ENCODE peak calls at places on chromosomes 6 and 20, in six cellular contexts. N, B, R, W, A and G are unnamed samples. For H3K36me3, the result is how much of the 10 kb centered on the place peaks cover.

GRCh38 chr6:50056242-50056641 is 6.5 kb upstream of the DEFB112 start:
- DNase-seq in N (no peak), R (no peak), B (no peak), A (no peak), W (no peak), G (no peak)

GRCh38 chr6:42354707-42355106 is 97.0 kb downstream of the TRERF1 start:
- DNase-seq in A (no peak), R (no peak), W (no peak), N (no peak), B (no peak), G (no peak)

GRCh38 chr6:147381734-147382133 is 126.8 kb upstream of the SAMD5 start:
- DNase-seq in B (no peak), R (no peak), N (no peak), W (no peak), A (peak), G (no peak)

GRCh38 chr6:105270511-105270910 is 90.7 kb upstream of the POPDC3 start:
- DNase-seq in W (no peak), B (no peak), N (no peak), A (peak), R (no peak), G (no peak)

GRCh38 chr6:53492860-53493634 is 51.9 kb downstream of the GCLC start:
- DNase-seq in A (peak), W (no peak), R (no peak), B (peak), N (no peak), G (no peak)

GRCh38 chr20:45354423-45355208 is 6.4 kb upstream of the SDC4 start:
- DNase-seq in W (no peak), N (no peak), B (no peak), R (no peak), A (peak), G (peak)

GRCh38 chr6:14312497-14312896 is 194.9 kb downstream of the CD83 start:
- DNase-seq in W (no peak), B (no peak), N (no peak), A (no peak), R (no peak), G (no peak)

GRCh38 chr6:15287670-15288069 is 41.8 kb downstream of the JARID2 start:
- DNase-seq in B (no peak), N (no peak), A (no peak), W (no peak), R (no peak), G (no peak)

GRCh38 chr6:168368063-168368835 is 48.7 kb upstream of the DACT2 start:
- DNase-seq in W (no peak), R (no peak), A (peak), N (no peak), B (no peak), G (peak)

GRCh38 chr6:164507197-164507957 is 802.0 kb downstream of the C6orf118 start:
- DNase-seq in N (no peak), A (no peak), B (no peak), R (no peak), W (no peak), G (no peak)

GRCh38 chr20:39214778-39215177 is 252.6 kb downstream of the DHX35 start:
- DNase-seq in N (no peak), A (no peak), B (no peak), W (no peak), R (no peak), G (no peak)

GRCh38 chr6:90393232-90393884 is 96.7 kb upstream of the BACH2 start:
- DNase-seq in W (peak), B (peak), R (no peak), N (no peak), A (peak), G (peak)

GRCh38 chr6:30260036-30260504 is 46.9 kb upstream of the TRIM26 start:
- DNase-seq in W (no peak), N (no peak), B (peak), A (peak), R (no peak), G (no peak)
- H3K27ac ChIP-seq in W (peak), N (no peak), B (no peak), A (peak), R (peak), G (peak)

DNA sequence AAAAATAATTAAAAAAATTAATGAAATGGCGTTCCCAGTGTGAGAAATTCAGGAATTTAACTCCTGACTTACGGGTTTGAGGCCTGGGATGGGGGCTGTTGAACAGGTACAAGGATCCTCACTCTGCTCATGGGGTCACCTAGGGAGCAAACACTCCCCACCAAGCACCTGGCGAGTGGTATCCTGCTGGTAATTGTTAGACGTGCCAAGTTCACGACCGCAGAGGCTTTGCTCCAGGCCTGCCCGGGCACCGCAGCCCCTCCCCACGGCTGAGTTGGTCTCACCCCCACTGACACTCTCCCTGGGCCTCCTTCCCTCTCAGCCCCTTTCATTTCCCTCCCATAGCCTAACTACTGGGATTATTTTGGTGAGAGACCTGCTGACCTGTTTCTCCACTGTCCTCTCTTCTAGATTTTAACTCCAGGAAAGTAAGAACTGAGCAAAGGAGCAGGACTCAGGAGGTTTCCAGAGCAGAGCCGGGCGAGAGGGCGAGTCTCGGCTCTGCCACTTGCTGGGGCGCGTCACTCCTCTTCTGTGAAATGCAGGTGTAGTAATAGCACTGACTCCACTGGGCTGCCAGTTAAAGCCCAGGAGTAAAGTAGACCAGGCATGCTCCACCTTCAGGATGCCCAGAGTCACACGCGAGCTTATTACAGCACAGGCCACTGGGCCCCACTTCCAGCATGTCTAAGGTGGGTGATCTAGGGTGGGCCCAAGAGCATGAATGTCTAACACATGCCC is 22.8 kb downstream of the BMP7 start:
- DNase-seq in B (no peak), R (no peak), N (no peak), W (no peak), A (no peak), G (no peak)
- H3K36me3 ChIP-seq in B (under half), R (under half), N (under half), W (under half), A (under half), G (under half)

GRCh38 chr6:2158596-2159271 is 86.7 kb downstream of the GMDS start:
- DNase-seq in B (no peak), R (no peak), N (no peak), A (peak), W (no peak), G (no peak)

GRCh38 chr6:2162089-2162465 is 83.3 kb downstream of the GMDS start:
- DNase-seq in R (no peak), W (no peak), B (no peak), A (peak), N (no peak), G (no peak)

GRCh38 chr6:2155206-2155605 is 90.2 kb downstream of the GMDS start:
- DNase-seq in N (no peak), W (no peak), R (no peak), B (no peak), A (no peak), G (no peak)

GRCh38 chr6:2157441-2158127 is 87.8 kb downstream of the GMDS start:
- DNase-seq in B (no peak), N (no peak), R (no peak), A (peak), W (no peak), G (no peak)
- H3K27ac ChIP-seq in B (no peak), N (no peak), R (peak), A (peak), W (no peak), G (no peak)

DNA sequence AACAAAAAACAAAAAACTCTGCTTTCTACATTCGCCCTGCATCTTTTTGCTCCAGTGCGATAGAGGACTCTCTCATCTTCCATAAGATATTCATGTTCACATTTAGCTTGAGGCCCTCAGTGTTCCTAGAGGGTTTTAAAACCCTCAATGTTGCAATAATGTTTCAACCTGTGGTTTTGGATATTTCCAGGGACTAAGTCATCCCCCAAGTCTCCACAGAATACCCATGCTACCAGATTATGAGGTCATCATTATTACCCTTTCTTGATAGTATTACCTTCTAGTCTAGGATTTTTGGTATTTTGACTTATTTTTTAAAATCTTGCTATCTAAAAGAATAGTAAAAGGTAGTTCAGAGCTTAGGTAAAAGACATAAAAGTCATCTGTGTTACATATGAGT is 480.5 kb upstream of the ID4 start:
- DNase-seq in N (no peak), R (no peak), B (no peak), W (no peak), A (peak), G (no peak)
- H3K36me3 ChIP-seq in N (under half), R (under half), B (under half), W (under half), A (under half), G (under half)

GRCh38 chr20:3802524-3803239 is 6.6 kb downstream of the CDC25B start:
- DNase-seq in R (no peak), A (no peak), N (peak), W (no peak), B (no peak), G (no peak)

GRCh38 chr20:3801299-3801698 is 5.2 kb downstream of the CDC25B start:
- DNase-seq in B (no peak), W (no peak), A (no peak), R (no peak), N (peak), G (no peak)

GRCh38 chr20:3800256-3800877 is 4.3 kb downstream of the CDC25B start:
- DNase-seq in R (no peak), W (no peak), B (no peak), A (no peak), N (peak), G (no peak)

GRCh38 chr20:3801846-3802245 is 5.7 kb downstream of the CDC25B start:
- DNase-seq in W (no peak), A (no peak), N (no peak), B (no peak), R (no peak), G (no peak)

DNA sequence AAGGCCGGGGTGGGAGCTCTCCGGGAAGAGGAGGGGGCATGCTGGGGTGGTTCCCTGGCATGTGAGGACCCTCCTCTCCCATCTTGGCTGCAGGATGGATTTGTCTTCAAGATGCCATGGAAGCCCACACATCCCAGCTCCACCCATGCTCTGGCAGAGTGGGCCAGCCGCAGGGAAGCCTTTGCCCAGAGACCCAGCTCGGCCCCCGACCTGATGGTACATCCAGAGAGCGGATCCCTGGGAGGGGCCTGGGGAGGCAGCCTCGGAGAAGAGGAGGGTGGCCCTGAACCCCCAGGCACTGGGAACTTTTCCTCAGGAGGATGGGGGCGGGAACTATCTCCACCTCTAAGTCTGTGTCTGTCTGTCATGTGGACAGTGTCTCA is 4.8 kb downstream of the CDC25B start:
- DNase-seq in R (no peak), N (no peak), A (no peak), B (no peak), W (no peak), G (no peak)
- H3K27ac ChIP-seq in R (peak), N (no peak), A (no peak), B (no peak), W (no peak), G (no peak)

DNA sequence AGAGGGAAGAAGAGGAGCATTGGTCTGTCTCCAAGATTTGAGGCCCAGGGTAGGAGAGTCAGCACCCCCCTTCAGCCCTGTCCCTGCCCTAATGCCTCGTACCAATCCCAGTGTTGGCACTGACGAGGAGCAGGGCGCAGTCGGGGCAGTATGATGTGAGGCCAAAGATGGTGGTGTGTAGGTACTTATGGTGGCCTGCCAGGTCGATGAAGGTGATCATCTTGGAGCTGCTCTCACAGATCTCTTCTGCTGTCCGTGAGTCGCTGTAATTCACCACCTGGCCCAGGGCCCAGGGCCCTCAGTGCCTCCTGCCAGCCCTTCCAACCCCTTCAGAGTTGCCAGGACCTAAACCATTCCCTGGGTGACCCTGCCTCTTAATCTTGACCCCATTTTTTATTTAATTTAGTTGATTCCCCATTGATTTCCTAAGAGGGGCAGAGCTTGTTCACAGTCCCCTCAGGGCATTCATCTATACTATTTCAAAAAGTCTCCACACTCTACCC is 4.2 kb downstream of the GTPBP2 start:
- DNase-seq in B (no peak), R (no peak), W (no peak), N (no peak), A (no peak), G (no peak)
- H3K36me3 ChIP-seq in B (under half), R (under half), W (under half), N (under half), A (half or more), G (half or more)

GRCh38 chr6:775863-776262 is 82.9 kb upstream of the EXOC2 start:
- DNase-seq in A (no peak), W (no peak), B (no peak), R (no peak), N (no peak), G (no peak)
- H3K27ac ChIP-seq in A (no peak), W (no peak), B (no peak), R (no peak), N (no peak), G (no peak)